ENCODE peak calls at places on chromosome 21, in eight cellular contexts. V, G, X, L, N, R, C and T are unnamed samples.

GRCh38 chr21:44887126-44887806 is 13.8 kb upstream of the PTTG1IP start:
- DNase-seq in V (no peak), G (no peak), X (no peak), L (no peak), N (no peak), R (no peak), C (no peak), T (no peak)

GRCh38 chr21:45974073-45975016 is 7.2 kb upstream of the COL6A1 start:
- DNase-seq in V (peak; percentile 72), G (no peak), X (no peak), L (peak; percentile 57), N (peak; percentile 47), R (no peak), C (peak; percentile 81), T (peak; percentile 87)

GRCh38 chr21:40002978-40003377 is 135.7 kb downstream of the PCP4 start:
- DNase-seq in V (no peak), G (no peak), X (no peak), L (no peak), N (no peak), R (no peak), C (no peak), T (no peak)

GRCh38 chr21:44802396-44803153 is 955 bp upstream of the UBE2G2 start:
- DNase-seq in V (no peak), G (no peak), X (no peak), L (peak; percentile 33), N (no peak), R (no peak), C (no peak), T (peak; percentile 51)

GRCh38 chr21:28018741-28019669 is 973.7 kb downstream of the LTN1 start:
- DNase-seq in V (no peak), G (peak; percentile 5), X (no peak), L (peak; percentile 23), N (peak; percentile 32), R (no peak), C (no peak), T (peak; percentile 50)

GRCh38 chr21:38986460-38987395 is 181.0 kb downstream of the ETS2 start:
- DNase-seq in V (no peak), G (no peak), X (no peak), L (no peak), N (no peak), R (no peak), C (no peak), T (no peak)

GRCh38 chr21:44960141-44961092 is 20.6 kb downstream of the SLX9 start:
- DNase-seq in V (no peak), G (no peak), X (no peak), L (no peak), N (no peak), R (no peak), C (no peak), T (no peak)

GRCh38 chr21:44485254-44485793 is 30.0 kb downstream of the LRRC3 start:
- DNase-seq in V (no peak), G (no peak), X (peak; percentile 14), L (peak; percentile 35), N (peak; percentile 56), R (no peak), C (no peak), T (no peak)

GRCh38 chr21:42971897-42972275 is 2.5 kb upstream of the PKNOX1 start:
- DNase-seq in V (no peak), G (no peak), X (no peak), L (no peak), N (no peak), R (no peak), C (no peak), T (no peak)

GRCh38 chr21:26782754-26783153 is 62.5 kb downstream of the ADAMTS1 start:
- DNase-seq in V (no peak), G (no peak), X (no peak), L (no peak), N (no peak), R (no peak), C (no peak), T (no peak)

GRCh38 chr21:36584980-36585940 is 105.3 kb upstream of the CLDN14 start:
- DNase-seq in V (no peak), G (no peak), X (no peak), L (no peak), N (no peak), R (no peak), C (no peak), T (peak; percentile 13)

GRCh38 chr21:30257773-30258172 is 25.0 kb downstream of the KRTAP24-1 start:
- DNase-seq in V (peak; percentile 7), G (no peak), X (no peak), L (no peak), N (no peak), R (peak; percentile 9), C (no peak), T (no peak)

GRCh38 chr21:45020629-45021427 is 53.6 kb upstream of the ADARB1 start:
- DNase-seq in V (no peak), G (no peak), X (no peak), L (no peak), N (no peak), R (no peak), C (no peak), T (no peak)